ENCODE peak calls at places on chromosomes 11 and 22, in ten cellular contexts. V is stimulated activated CD4-positive, alpha-beta T cell treated with anti-CD3 and anti-CD28 coated beads, Interleukin-1b, Interleukin-23, amount 100 ng/mL, for 48 hours; E is tibial nerve; B is kidney tubule cell; K is MM.1S; D is iris pigment epithelial cell; J is stimulated activated CD8-positive, alpha-beta memory T cell treated with anti-CD3 and anti-CD28 coated beads, Interleukin-2, amount 100 ng/mL, for 48 hours; G is endodermal cell; T is activated CD4-positive, CD25-positive, alpha-beta regulatory T cell treated with anti-CD3 and anti-CD28 coated beads, Interleukin-2, amount 50 U/mL, for 16 hours; A is cardiac muscle cell. M is an unnamed sample.

GRCh38 chr11:114984611-114985163 is 306.4 kb downstream of the NXPE2 start:
- DNase-seq in G (no peak), D (no peak), A (no peak), V (no peak), J (no peak), B (no peak), K (no peak), E (no peak), T (no peak), M (no peak)

GRCh38 chr22:23285734-23286133 is 105.4 kb downstream of the BCR start:
- DNase-seq in G (no peak), K (no peak), D (no peak), J (no peak), V (no peak), T (no peak), A (no peak), E (no peak), B (peak), M (no peak)

GRCh38 chr11:96228472-96228871 is 114.5 kb downstream of the MAML2 start:
- DNase-seq in G (peak), T (no peak), J (no peak), B (peak), V (no peak), E (peak), K (no peak), A (no peak), D (peak), M (peak)

GRCh38 chr22:43526117-43526655 is 114.4 kb downstream of the MPPED1 start:
- DNase-seq in B (no peak), D (no peak), K (no peak), G (no peak), V (no peak), T (no peak), J (no peak), A (no peak), E (no peak), M (no peak)

GRCh38 chr11:39374963-39375698 is 2084.3 kb downstream of the LRRC4C start:
- DNase-seq in A (peak), D (peak), G (no peak), K (peak), T (no peak), J (no peak), B (peak), V (no peak), E (no peak), M (no peak)

GRCh38 chr11:35916270-35916669 is 27.6 kb upstream of the LDLRAD3 start:
- DNase-seq in D (no peak), V (no peak), J (no peak), A (no peak), G (peak), T (no peak), K (no peak), E (no peak), B (no peak), M (no peak)

GRCh38 chr11:103368151-103368550 is 258.9 kb downstream of the DYNC2H1 start:
- DNase-seq in G (no peak), K (peak), E (no peak), T (no peak), J (no peak), A (no peak), V (no peak), B (no peak), D (no peak), M (no peak)

GRCh38 chr11:59197990-59198389 is 14.7 kb downstream of the MPEG1 start:
- DNase-seq in D (peak), J (no peak), V (no peak), G (no peak), A (peak), E (peak), K (no peak), B (peak), T (no peak), M (no peak)

GRCh38 chr11:108193725-108194124 is 28.7 kb downstream of the NPAT start:
- DNase-seq in B (no peak), A (no peak), V (no peak), D (no peak), E (no peak), K (no peak), G (no peak), J (no peak), T (no peak), M (no peak)

GRCh38 chr22:47188337-47189055 is 426.0 kb downstream of the TBC1D22A start:
- DNase-seq in V (no peak), T (no peak), B (peak), G (peak), E (no peak), D (no peak), A (no peak), K (no peak), J (no peak), M (no peak)

GRCh38 chr22:21754523-21755128 is 19.0 kb upstream of the YPEL1 start:
- DNase-seq in T (no peak), G (no peak), B (no peak), A (no peak), K (no peak), D (no peak), E (no peak), J (no peak), V (no peak), M (no peak)

GRCh38 chr11:115916596-115916995 is 412.4 kb upstream of the CADM1 start:
- DNase-seq in K (no peak), D (no peak), T (no peak), J (no peak), B (peak), V (no peak), E (no peak), A (no peak), G (no peak), M (no peak)

GRCh38 chr11:132824642-132825041 is 707.7 kb downstream of the OPCML start:
- DNase-seq in J (no peak), T (no peak), V (no peak), D (no peak), A (no peak), E (no peak), B (no peak), G (no peak), K (no peak), M (no peak)

GRCh38 chr11:119876841-119877240 is 147.8 kb upstream of the NECTIN1 start:
- DNase-seq in V (no peak), K (no peak), J (no peak), T (no peak), G (no peak), A (no peak), E (no peak), B (no peak), D (no peak), M (no peak)

GRCh38 chr11:14974723-14975587 is 2.8 kb upstream of the CALCA start:
- DNase-seq in D (peak), V (peak), B (peak), J (peak), T (peak), G (peak), E (peak), K (peak), A (peak), M (peak)

GRCh38 chr11:48141475-48142100 is 75.0 kb upstream of the OR4B1 start:
- DNase-seq in K (no peak), G (no peak), A (no peak), T (no peak), E (no peak), D (peak), B (peak), V (no peak), J (no peak), M (no peak)

GRCh38 chr11:19666951-19667350 is 45.7 kb upstream of the NAV2 start:
- DNase-seq in T (no peak), D (no peak), E (no peak), G (no peak), A (no peak), J (no peak), K (no peak), V (no peak), B (no peak), M (no peak)

GRCh38 chr11:73652046-73652730 is 5.8 kb downstream of the PLEKHB1 start:
- DNase-seq in A (no peak), B (no peak), K (no peak), T (no peak), E (peak), D (no peak), G (no peak), V (no peak), J (no peak), M (no peak)

GRCh38 chr22:24091551-24092420 is 80.7 kb downstream of the CABIN1 start:
- DNase-seq in E (no peak), V (no peak), B (no peak), T (no peak), D (no peak), G (no peak), A (peak), K (no peak), J (no peak), M (no peak)

GRCh38 chr11:132047167-132047566 is 676.8 kb downstream of the NTM start:
- DNase-seq in B (no peak), J (no peak), V (no peak), D (no peak), A (no peak), K (no peak), G (no peak), E (no peak), T (no peak), M (no peak)

GRCh38 chr11:70879601-70880285 is 372.6 kb downstream of the SHANK2 start:
- DNase-seq in G (no peak), D (no peak), T (no peak), J (no peak), A (no peak), B (no peak), K (no peak), V (no peak), E (no peak), M (no peak)

GRCh38 chr11:130115218-130115617 is 44.4 kb upstream of the ST14 start:
- DNase-seq in B (no peak), K (no peak), G (no peak), J (no peak), D (peak), A (no peak), V (no peak), E (no peak), T (no peak), M (no peak)

GRCh38 chr11:116525961-116526495 is 246.8 kb downstream of the BUD13 start:
- DNase-seq in V (no peak), B (no peak), J (no peak), E (no peak), A (no peak), K (no peak), G (peak), D (no peak), T (no peak), M (no peak)

GRCh38 chr11:59755701-59756495 is 722 bp downstream of the STX3 start:
- DNase-seq in T (no peak), A (peak), B (peak), V (no peak), E (peak), D (peak), G (peak), K (peak), J (peak), M (peak)

GRCh38 chr11:1756024-1756561 is 5.7 kb upstream of the IFITM10 start:
- DNase-seq in V (no peak), G (no peak), T (no peak), A (no peak), K (no peak), D (no peak), B (no peak), E (no peak), J (no peak), M (no peak)

GRCh38 chr11:103631841-103632240 is 404.6 kb upstream of the DDI1 start:
- DNase-seq in T (no peak), K (no peak), J (no peak), B (no peak), E (no peak), A (no peak), G (no peak), V (no peak), D (no peak), M (peak)

GRCh38 chr11:12448131-12448939 is 71.0 kb downstream of the PARVA start:
- DNase-seq in V (no peak), B (no peak), D (no peak), G (no peak), E (no peak), T (no peak), A (no peak), K (no peak), J (no peak), M (peak)

GRCh38 chr11:114846040-114846791 is 167.9 kb downstream of the NXPE2 start:
- DNase-seq in J (no peak), T (no peak), V (no peak), B (peak), D (no peak), E (no peak), G (peak), K (peak), A (no peak), M (no peak)

GRCh38 chr11:1928891-1929541 is 9.5 kb downstream of the TNNT3 start:
- DNase-seq in D (no peak), E (no peak), G (no peak), T (no peak), K (no peak), V (no peak), A (no peak), B (no peak), J (no peak), M (no peak)

GRCh38 chr11:131463609-131464008 is 93.2 kb downstream of the NTM start:
- DNase-seq in T (no peak), D (no peak), B (no peak), G (no peak), V (no peak), J (no peak), E (no peak), A (no peak), K (no peak), M (no peak)

GRCh38 chr11:96049426-96049825 is 125.5 kb upstream of the MTMR2 start:
- DNase-seq in G (no peak), K (no peak), T (no peak), A (no peak), D (peak), E (no peak), V (no peak), J (no peak), B (no peak), M (peak)

GRCh38 chr11:125593113-125593761 is 585 bp downstream of the STT3A start:
- DNase-seq in K (peak), T (no peak), E (no peak), G (no peak), D (peak), V (no peak), A (no peak), J (no peak), B (peak), M (peak)